ENCODE peak calls at places on chromosomes 4 and X, in seven cellular contexts. B is GM10248, O is Peyer's patch, U is breast epithelium, J is AG10803, Q is cardiac fibroblast, H is fibroblast of lung. E is an unnamed sample.
A peak's percentile ranks its signal among the peaks of the same experiment; 100 is the strongest.

GRCh38 chrX:28609917-28610613 is 22.8 kb downstream of the IL1RAPL1 start:
- DNase-seq in O (no peak), Q (peak; percentile 51), H (peak; percentile 12), B (no peak), U (no peak), J (no peak), E (no peak)

GRCh38 chr4:121951570-121952110 is at the start of gene TRPC3:
- DNase-seq in Q (peak; percentile 7), B (no peak), J (peak; percentile 11), O (peak; percentile 49), U (no peak), H (peak; percentile 33), E (no peak)

GRCh38 chrX:151712253-151712652 is 3.6 kb upstream of the FATE1 start:
- DNase-seq in J (no peak), H (no peak), O (peak; percentile 18), Q (no peak), U (no peak), B (no peak), E (no peak)

GRCh38 chrX:150324035-150324728 is 38.9 kb upstream of the MAMLD1 start:
- DNase-seq in B (no peak), J (peak; percentile 70), U (no peak), O (no peak), Q (peak; percentile 71), H (peak; percentile 94), E (peak; percentile 57)

GRCh38 chrX:107716816-107717700 is 58.5 kb downstream of the TSC22D3 start:
- DNase-seq in B (peak; percentile 75), O (peak; percentile 97), Q (peak; percentile 93), H (peak; percentile 76), U (peak; percentile 90), J (peak; percentile 83), E (peak; percentile 37)

GRCh38 chrX:7815166-7815565 is 27.8 kb upstream of the VCX start:
- DNase-seq in H (no peak), O (no peak), B (no peak), Q (no peak), U (no peak), J (no peak), E (no peak)

GRCh38 chrX:19897087-19897486 is 9.7 kb upstream of the SH3KBP1 start:
- DNase-seq in U (no peak), Q (no peak), J (no peak), B (no peak), H (no peak), O (no peak), E (no peak)

GRCh38 chr4:38563703-38564490 is 100.1 kb upstream of the KLF3 start:
- DNase-seq in U (no peak), O (no peak), J (no peak), H (peak; percentile 23), B (no peak), Q (peak; percentile 14), E (no peak)

GRCh38 chr4:2177443-2178093 is 64.4 kb downstream of the HAUS3 start:
- DNase-seq in O (no peak), B (no peak), J (no peak), Q (peak; percentile 3), H (no peak), U (no peak), E (no peak)

GRCh38 chr4:90757529-90757928 is 630.3 kb downstream of the CCSER1 start:
- DNase-seq in J (no peak), O (no peak), Q (no peak), U (no peak), B (no peak), H (no peak), E (no peak)

GRCh38 chrX:79161655-79162054 is 17.2 kb downstream of the GPR174 start:
- DNase-seq in J (no peak), Q (no peak), H (no peak), B (peak; percentile 8), U (no peak), O (peak; percentile 50), E (no peak)

GRCh38 chr4:56731857-56732256 is 50.8 kb upstream of the HOPX start:
- DNase-seq in U (no peak), H (no peak), J (no peak), B (no peak), Q (no peak), O (peak; percentile 62), E (no peak)

GRCh38 chr4:165600959-165601674 is 222.3 kb downstream of the CPE start:
- DNase-seq in U (no peak), B (no peak), J (no peak), H (peak; percentile 59), Q (peak; percentile 10), O (no peak), E (no peak)

GRCh38 chr4:25767877-25768475 is 94.8 kb downstream of the SEL1L3 start:
- DNase-seq in O (peak; percentile 66), H (peak; percentile 63), Q (peak; percentile 87), B (no peak), J (peak; percentile 73), U (peak; percentile 30), E (peak; percentile 37)

GRCh38 chr4:128916832-128917231 is 107.3 kb downstream of the JADE1 start:
- DNase-seq in O (peak; percentile 62), B (peak; percentile 19), Q (no peak), U (no peak), H (no peak), J (no peak), E (no peak)

GRCh38 chr4:113955948-113956347 is 23.5 kb downstream of the ARSJ start:
- DNase-seq in H (no peak), O (no peak), Q (no peak), U (no peak), B (no peak), J (no peak), E (no peak)

GRCh38 chr4:7194251-7195137 is 2.2 kb downstream of the SORCS2 start:
- DNase-seq in U (no peak), Q (no peak), J (peak; percentile 37), B (no peak), O (peak; percentile 33), H (no peak), E (no peak)

GRCh38 chr4:25818293-25819240 is 44.2 kb downstream of the SEL1L3 start:
- DNase-seq in O (no peak), J (peak; percentile 43), U (no peak), B (no peak), H (peak; percentile 52), Q (peak; percentile 31), E (no peak)

GRCh38 chr4:3862640-3863420 is 96.6 kb downstream of the ADRA2C start:
- DNase-seq in Q (no peak), O (no peak), J (no peak), H (no peak), B (peak; percentile 51), U (no peak), E (no peak)

GRCh38 chrX:7191681-7192110 is 43.7 kb upstream of the PUDP start:
- DNase-seq in J (no peak), O (no peak), H (no peak), U (no peak), Q (no peak), B (no peak), E (no peak)

GRCh38 chrX:13044441-13044840 is at the start of gene FAM9C:
- DNase-seq in B (no peak), Q (no peak), O (no peak), H (no peak), J (no peak), U (no peak), E (no peak)

GRCh38 chr4:81470456-81471327 is 1.0 kb downstream of the RASGEF1B start:
- DNase-seq in H (no peak), O (peak; percentile 81), B (peak; percentile 15), Q (peak; percentile 61), U (peak; percentile 37), J (no peak), E (no peak)

GRCh38 chrX:153825042-153825441 is 5.3 kb downstream of the PDZD4 start:
- DNase-seq in H (no peak), Q (no peak), J (no peak), U (no peak), B (no peak), O (no peak), E (no peak)

GRCh38 chr4:4541040-4541631 is 712 bp downstream of the STX18 start:
- DNase-seq in H (peak; percentile 62), O (peak; percentile 57), Q (peak; percentile 58), J (peak; percentile 65), U (no peak), B (peak; percentile 68), E (no peak)

GRCh38 chrX:15930585-15930984 is 76.0 kb upstream of the AP1S2 start:
- DNase-seq in J (peak; percentile 72), O (no peak), U (no peak), H (peak; percentile 48), Q (peak; percentile 46), B (peak; percentile 25), E (peak; percentile 28)
- TF ChIP-seq CTCF in J (peak; percentile 58), O (no peak), U (no peak), H (peak; percentile 24), Q (peak; percentile 32), B (peak; percentile 25), E (peak; percentile 33)

GRCh38 chr4:186621959-186622553 is 66.7 kb upstream of the MTNR1A start:
- DNase-seq in U (no peak), B (no peak), H (peak; percentile 95), O (no peak), J (peak; percentile 92), Q (peak; percentile 88), E (peak; percentile 82)
- TF ChIP-seq CTCF in U (no peak), B (no peak), H (peak; percentile 79), O (no peak), J (peak; percentile 85), Q (peak; percentile 78), E (peak; percentile 72)

GRCh38 chrX:129599996-129600395 is 54.8 kb downstream of the APLN start:
- DNase-seq in O (no peak), Q (no peak), J (no peak), U (no peak), B (no peak), H (no peak), E (no peak)

GRCh38 chrX:129599499-129599898 is 55.3 kb downstream of the APLN start:
- DNase-seq in U (no peak), J (no peak), Q (no peak), B (no peak), H (no peak), O (no peak), E (no peak)

GRCh38 chrX:129596077-129596476 is 56.0 kb downstream of the OCRL start:
- DNase-seq in U (no peak), B (no peak), H (no peak), Q (no peak), O (no peak), J (no peak), E (no peak)

GRCh38 chrX:129597905-129598304 is 56.9 kb downstream of the APLN start:
- DNase-seq in O (no peak), B (no peak), Q (no peak), U (no peak), H (no peak), J (no peak), E (no peak)

GRCh38 chrX:129600981-129601424 is 53.8 kb downstream of the APLN start:
- DNase-seq in H (peak; percentile 15), U (no peak), J (peak; percentile 22), B (no peak), Q (peak; percentile 33), O (no peak), E (no peak)
- TF ChIP-seq CTCF in H (peak; percentile 59), U (peak; percentile 59), J (peak; percentile 64), B (peak; percentile 45), Q (peak; percentile 45), O (peak; percentile 5), E (peak; percentile 71)

GRCh38 chr4:178293601-178294000 is 851.4 kb upstream of the AGA start:
- DNase-seq in O (no peak), H (no peak), B (no peak), J (no peak), Q (no peak), U (no peak), E (no peak)

DNA sequence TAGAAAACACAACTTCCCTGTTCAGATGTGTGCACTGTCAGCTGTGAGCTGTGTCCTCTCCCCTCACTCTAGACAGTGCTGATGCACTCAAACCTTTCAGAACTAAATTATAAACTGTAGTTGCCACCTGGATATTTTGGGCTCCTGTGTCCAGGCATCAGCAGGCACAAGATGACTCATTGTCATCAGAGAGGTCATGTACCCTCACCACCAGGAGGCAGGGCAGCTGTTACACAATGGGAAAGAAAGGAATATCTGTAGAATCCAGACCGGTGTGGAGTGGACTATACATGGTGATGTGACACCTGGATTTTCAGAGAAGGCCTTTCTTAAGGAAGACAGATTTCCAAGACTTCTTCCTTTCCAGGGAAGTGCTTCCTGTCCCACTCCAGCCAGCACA is 854.4 kb upstream of the AGA start:
- DNase-seq in B (no peak), U (no peak), H (no peak), Q (no peak), J (no peak), O (no peak), E (no peak)
- TF ChIP-seq CTCF in B (no peak), U (no peak), H (no peak), Q (no peak), J (no peak), O (no peak), E (no peak)

E was measured in AG09309.